ENCODE peak calls at places on chromosomes 3 and 15, in seven cellular contexts. O, T, L, U, E, K and P are unnamed samples.

GRCh38 chr3:73068419-73068818 is 7.0 kb downstream of the EBLN2 start:
- DNase-seq in O (peak; percentile 45), T (no peak), L (no peak), U (no peak), E (no peak), K (no peak), P (no peak)

GRCh38 chr3:182445576-182445975 is 347.7 kb upstream of the ATP11B start:
- DNase-seq in O (no peak), T (no peak), L (no peak), U (no peak), E (no peak), K (no peak), P (no peak)

GRCh38 chr15:37933685-37934084 is 755 bp upstream of the TMCO5A start:
- DNase-seq in O (no peak), T (no peak), L (no peak), U (no peak), E (no peak), K (no peak), P (no peak)

GRCh38 chr15:71256934-71257333 is 141.7 kb downstream of the THSD4 start:
- DNase-seq in O (peak; percentile 39), T (no peak), L (no peak), U (no peak), E (no peak), K (no peak), P (no peak)

GRCh38 chr3:64063207-64063981 is 40.1 kb upstream of the PSMD6 start:
- DNase-seq in O (peak; percentile 49), T (no peak), L (no peak), U (no peak), E (no peak), K (no peak), P (no peak)

GRCh38 chr3:69838217-69838616 is 99.0 kb downstream of the MITF start:
- DNase-seq in O (no peak), T (no peak), L (no peak), U (no peak), E (no peak), K (no peak), P (no peak)

GRCh38 chr3:50666801-50667200 is 7.9 kb upstream of the DOCK3 start:
- DNase-seq in O (no peak), T (no peak), L (no peak), U (no peak), E (no peak), K (no peak), P (no peak)

GRCh38 chr3:41198526-41198925 is 779 bp upstream of the CTNNB1 start:
- DNase-seq in O (no peak), T (peak; percentile 39), L (peak; percentile 75), U (peak; percentile 42), E (peak; percentile 45), K (peak; percentile 20), P (no peak)

GRCh38 chr3:156725706-156726105 is 51.3 kb downstream of the TIPARP start:
- DNase-seq in O (no peak), T (peak; percentile 32), L (no peak), U (peak; percentile 45), E (no peak), K (no peak), P (no peak)

GRCh38 chr3:48157950-48158376 is 30.3 kb downstream of the CDC25A start:
- DNase-seq in O (peak; percentile 87), T (peak; percentile 65), L (peak; percentile 80), U (peak; percentile 51), E (peak; percentile 72), K (peak; percentile 47), P (peak; percentile 29)

GRCh38 chr3:150922611-150923010 is 17.4 kb upstream of the MINDY4B start:
- DNase-seq in O (peak; percentile 84), T (no peak), L (no peak), U (no peak), E (no peak), K (no peak), P (no peak)

GRCh38 chr15:96327155-96327741 is 3.3 kb upstream of the NR2F2 start:
- DNase-seq in O (peak; percentile 75), T (no peak), L (no peak), U (no peak), E (peak; percentile 94), K (peak; percentile 81), P (no peak)

GRCh38 chr15:47066386-47066785 is 650.9 kb upstream of the SEMA6D start:
- DNase-seq in O (no peak), T (no peak), L (no peak), U (no peak), E (peak; percentile 19), K (no peak), P (no peak)

DNA sequence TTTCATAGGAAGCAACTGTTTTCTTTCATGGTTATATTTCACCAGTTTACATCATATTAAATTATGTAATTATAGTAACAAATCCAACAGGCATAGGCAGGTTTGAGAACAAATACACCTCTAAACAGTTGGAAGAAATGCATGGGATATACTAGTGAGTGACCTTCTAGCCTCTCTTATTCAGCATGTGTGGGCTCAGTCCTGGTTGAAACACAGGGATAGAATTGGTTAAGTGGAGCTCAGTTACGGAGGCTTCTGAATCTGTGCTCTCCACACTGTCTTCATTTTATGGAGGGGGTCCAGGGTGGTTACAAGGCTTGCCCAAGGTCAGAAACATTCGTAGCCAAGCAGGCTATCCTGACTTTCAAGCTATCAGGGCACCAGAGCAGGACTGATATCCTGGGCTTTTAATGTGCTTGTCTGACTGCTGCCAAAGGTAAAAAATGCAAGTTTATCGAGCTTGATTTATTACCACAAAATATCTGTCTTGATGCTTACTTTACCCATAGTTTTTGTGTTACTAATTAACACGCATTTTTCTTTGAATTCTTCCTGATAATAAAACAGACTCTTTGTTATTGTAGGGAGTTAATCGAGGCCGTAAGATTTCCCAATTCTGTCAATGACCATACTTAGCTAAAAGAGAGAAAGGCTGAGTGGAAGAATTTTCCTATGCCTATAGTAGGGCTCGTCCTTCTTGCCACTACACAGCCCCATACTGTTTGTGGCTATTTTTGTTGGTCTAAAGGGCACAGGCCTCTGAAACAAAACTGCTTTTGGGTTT is 89.6 kb downstream of the FILIP1L start:
- DNase-seq in O (no peak), T (no peak), L (no peak), U (no peak), E (no peak), K (peak; percentile 33), P (no peak)
- TF ChIP-seq POLR2AphosphoS5 in O (no peak), T (no peak), L (no peak), U (peak; percentile 18), E (no peak), K (no peak), P (no peak)

GRCh38 chr15:44500555-44500954 is 36.4 kb upstream of the EIF3J start:
- DNase-seq in O (no peak), T (no peak), L (no peak), U (no peak), E (no peak), K (no peak), P (no peak)

DNA sequence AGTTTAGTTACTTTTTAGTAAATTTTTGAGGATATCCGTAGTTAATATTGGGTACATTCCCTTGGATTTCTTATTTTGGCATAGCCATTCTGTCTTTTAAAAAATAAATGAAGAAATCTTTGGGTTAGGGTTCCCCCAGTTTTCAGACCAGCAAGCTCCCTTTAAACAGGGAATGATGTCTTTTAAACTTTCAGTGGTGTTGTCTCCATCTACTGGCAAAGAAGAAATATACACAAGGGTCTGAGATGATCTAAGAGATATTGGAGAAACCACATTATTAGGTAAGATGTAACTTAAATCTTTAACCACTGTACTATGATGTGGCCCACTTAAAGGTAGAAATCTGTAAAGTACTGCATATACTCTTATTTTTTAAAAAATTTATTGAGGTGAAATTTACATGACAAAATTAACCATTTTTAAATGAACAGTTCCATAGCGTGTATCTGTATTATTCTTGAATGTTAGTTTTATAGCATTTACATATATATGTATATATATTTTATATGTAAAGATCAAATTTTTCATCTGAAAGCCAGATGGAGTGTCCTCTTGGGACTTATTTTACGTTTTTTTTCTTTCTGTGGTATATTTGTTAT is 35.1 kb upstream of the EIF3J start:
- DNase-seq in O (peak; percentile 54), T (no peak), L (no peak), U (no peak), E (peak; percentile 50), K (peak; percentile 27), P (no peak)
- H3K36me3 ChIP-seq in O (peaks cover 9% of the 10 kb centered on the region), T (peaks cover 58% of the 10 kb centered on the region), L (peaks cover 3% of the 10 kb centered on the region), U (no peaks in the 10 kb centered on the region), E (peaks cover 6% of the 10 kb centered on the region), K (peaks cover 7% of the 10 kb centered on the region), P (peaks cover 59% of the 10 kb centered on the region)

DNA sequence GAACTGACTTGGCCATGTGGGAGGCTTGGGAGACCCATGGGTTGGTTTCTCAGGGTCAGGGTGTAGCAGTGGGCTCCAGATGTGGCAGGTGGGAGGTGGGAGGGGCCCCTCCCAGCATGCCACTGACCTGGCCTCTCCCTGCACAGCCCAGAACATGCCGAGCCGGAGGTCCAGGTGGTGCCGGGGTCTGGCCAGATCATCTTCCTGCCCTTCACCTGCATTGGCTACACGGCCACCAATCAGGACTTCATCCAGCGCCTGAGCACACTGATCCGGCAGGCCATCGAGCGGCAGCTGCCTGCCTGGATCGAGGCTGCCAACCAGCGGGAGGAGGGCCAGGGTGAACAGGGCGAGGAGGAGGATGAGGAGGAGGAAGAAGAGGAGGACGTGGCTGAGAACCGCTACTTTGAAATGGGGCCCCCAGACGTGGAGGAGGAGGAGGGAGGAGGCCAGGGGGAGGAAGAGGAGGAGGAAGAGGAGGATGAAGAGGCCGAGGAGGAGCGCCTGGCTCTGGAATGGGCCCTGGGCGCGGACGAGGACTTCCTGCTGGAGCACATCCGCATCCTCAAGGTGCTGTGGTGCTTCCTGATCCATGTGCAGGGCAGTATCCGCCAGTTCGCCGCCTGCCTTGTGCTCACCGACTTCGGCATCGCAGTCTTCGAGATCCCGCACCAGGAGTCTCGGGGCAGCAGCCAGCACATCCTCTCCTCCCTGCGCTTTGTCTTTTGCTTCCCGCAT is 7.9 kb upstream of the STAB1 start:
- DNase-seq in O (no peak), T (no peak), L (no peak), U (no peak), E (no peak), K (no peak), P (peak; percentile 62)
- TF ChIP-seq POLR2AphosphoS5 in O (no peak), T (no peak), L (no peak), U (no peak), E (no peak), K (no peak), P (no peak)

GRCh38 chr3:170563712-170564423 is 22.0 kb downstream of the SLC7A14 start:
- DNase-seq in O (peak; percentile 4), T (no peak), L (no peak), U (no peak), E (peak; percentile 86), K (no peak), P (no peak)

GRCh38 chr3:170566413-170566812 is 19.5 kb downstream of the SLC7A14 start:
- DNase-seq in O (no peak), T (no peak), L (no peak), U (no peak), E (no peak), K (no peak), P (no peak)

GRCh38 chr3:170562080-170562479 is 23.8 kb downstream of the SLC7A14 start:
- DNase-seq in O (no peak), T (no peak), L (no peak), U (no peak), E (no peak), K (no peak), P (no peak)

GRCh38 chr3:170564664-170565063 is 21.2 kb downstream of the SLC7A14 start:
- DNase-seq in O (no peak), T (no peak), L (no peak), U (no peak), E (peak; percentile 26), K (no peak), P (no peak)

DNA sequence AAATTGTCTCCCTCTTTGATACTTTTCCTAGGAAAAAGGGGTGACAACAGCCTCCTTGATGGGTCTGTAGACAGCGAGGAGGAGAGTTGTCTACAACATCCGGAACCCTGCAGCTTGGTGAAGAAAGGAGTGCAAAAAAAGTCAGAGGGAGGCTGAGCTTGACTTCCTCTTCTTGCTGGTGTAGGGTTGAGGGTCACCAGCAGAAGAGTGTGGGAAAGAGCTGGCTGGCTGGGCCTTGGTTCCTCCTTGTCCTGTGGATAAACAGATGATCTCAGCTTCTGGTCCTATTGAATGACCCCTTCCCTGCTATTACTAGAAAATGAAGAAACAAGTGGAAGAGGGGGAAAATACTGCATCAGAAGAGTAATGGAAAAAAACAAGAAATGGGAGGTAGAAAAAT is 20.4 kb downstream of the SLC7A14 start:
- DNase-seq in O (no peak), T (no peak), L (no peak), U (no peak), E (peak; percentile 82), K (no peak), P (no peak)
- H3K36me3 ChIP-seq in O (no peaks in the 10 kb centered on the region), T (no peaks in the 10 kb centered on the region), L (no peaks in the 10 kb centered on the region), U (no peaks in the 10 kb centered on the region), E (no peaks in the 10 kb centered on the region), K (no peaks in the 10 kb centered on the region), P (no peaks in the 10 kb centered on the region)